ENCODE peak calls at places on chromosomes 6 and 20, in eight cellular contexts. One of them, this sample, is unnamed.
A peak's percentile ranks its signal among the peaks of the same experiment; 100 is the strongest.

GRCh38 chr20:21099653-21100589 is 6.2 kb downstream of the LINC00237 start:
- DNase-seq in AG04450: no peak
- DNase-seq in tibial artery: peak; percentile 29
- DNase-seq in stimulated activated CD4-positive, alpha-beta T cell treated with anti-CD3 and anti-CD28 coated beads, Interleukin-15, amount 100 ng/mL, for 24 hours: peak; percentile 64
- DNase-seq in CD4-positive, alpha-beta T cell: peak; percentile 12
- DNase-seq in stromal cell of bone marrow: no peak
- DNase-seq in EL: no peak
- DNase-seq in Panc1: no peak
- DNase-seq in this sample: no peak

GRCh38 chr6:152952866-152953509 is 29.9 kb downstream of the FBXO5 start:
- DNase-seq in AG04450: no peak
- DNase-seq in tibial artery: no peak
- DNase-seq in stimulated activated CD4-positive, alpha-beta T cell treated with anti-CD3 and anti-CD28 coated beads, Interleukin-15, amount 100 ng/mL, for 24 hours: no peak
- DNase-seq in CD4-positive, alpha-beta T cell: no peak
- DNase-seq in stromal cell of bone marrow: peak; percentile 25
- DNase-seq in EL: peak; percentile 46
- DNase-seq in Panc1: peak; percentile 27
- DNase-seq in this sample: no peak

GRCh38 chr6:38509713-38510112 is 130.0 kb downstream of the BTBD9 start:
- DNase-seq in AG04450: peak; percentile 53
- DNase-seq in tibial artery: no peak
- DNase-seq in stimulated activated CD4-positive, alpha-beta T cell treated with anti-CD3 and anti-CD28 coated beads, Interleukin-15, amount 100 ng/mL, for 24 hours: no peak
- DNase-seq in CD4-positive, alpha-beta T cell: no peak
- DNase-seq in stromal cell of bone marrow: no peak
- DNase-seq in EL: peak; percentile 79
- DNase-seq in Panc1: no peak
- DNase-seq in this sample: no peak

GRCh38 chr20:37537505-37537904 is 9.8 kb upstream of the BLCAP start:
- DNase-seq in AG04450: no peak
- DNase-seq in tibial artery: no peak
- DNase-seq in stimulated activated CD4-positive, alpha-beta T cell treated with anti-CD3 and anti-CD28 coated beads, Interleukin-15, amount 100 ng/mL, for 24 hours: no peak
- DNase-seq in CD4-positive, alpha-beta T cell: no peak
- DNase-seq in stromal cell of bone marrow: no peak
- DNase-seq in EL: no peak
- DNase-seq in Panc1: no peak
- DNase-seq in this sample: no peak

GRCh38 chr6:157614026-157614484 is 209.0 kb upstream of the SNX9 start:
- DNase-seq in AG04450: no peak
- DNase-seq in tibial artery: no peak
- DNase-seq in stimulated activated CD4-positive, alpha-beta T cell treated with anti-CD3 and anti-CD28 coated beads, Interleukin-15, amount 100 ng/mL, for 24 hours: no peak
- DNase-seq in CD4-positive, alpha-beta T cell: no peak
- DNase-seq in stromal cell of bone marrow: no peak
- DNase-seq in EL: peak; percentile 21
- DNase-seq in Panc1: no peak
- DNase-seq in this sample: no peak

GRCh38 chr20:32191873-32192272 is 15.7 kb downstream of the PLAGL2 start:
- DNase-seq in AG04450: no peak
- DNase-seq in tibial artery: no peak
- DNase-seq in stimulated activated CD4-positive, alpha-beta T cell treated with anti-CD3 and anti-CD28 coated beads, Interleukin-15, amount 100 ng/mL, for 24 hours: no peak
- DNase-seq in CD4-positive, alpha-beta T cell: no peak
- DNase-seq in stromal cell of bone marrow: no peak
- DNase-seq in EL: peak; percentile 16
- DNase-seq in Panc1: no peak
- DNase-seq in this sample: no peak

GRCh38 chr6:25963426-25964123 is 973 bp downstream of the TRIM38 start:
- DNase-seq in AG04450: no peak
- DNase-seq in tibial artery: no peak
- DNase-seq in stimulated activated CD4-positive, alpha-beta T cell treated with anti-CD3 and anti-CD28 coated beads, Interleukin-15, amount 100 ng/mL, for 24 hours: no peak
- DNase-seq in CD4-positive, alpha-beta T cell: no peak
- DNase-seq in stromal cell of bone marrow: no peak
- DNase-seq in EL: peak; percentile 18
- DNase-seq in Panc1: no peak
- DNase-seq in this sample: no peak

GRCh38 chr6:105515054-105515453 is 112.2 kb upstream of the PREP start:
- DNase-seq in AG04450: no peak
- DNase-seq in tibial artery: no peak
- DNase-seq in stimulated activated CD4-positive, alpha-beta T cell treated with anti-CD3 and anti-CD28 coated beads, Interleukin-15, amount 100 ng/mL, for 24 hours: no peak
- DNase-seq in CD4-positive, alpha-beta T cell: no peak
- DNase-seq in stromal cell of bone marrow: no peak
- DNase-seq in EL: no peak
- DNase-seq in Panc1: no peak
- DNase-seq in this sample: no peak

GRCh38 chr6:75278474-75279077 is 6.0 kb downstream of the TMEM30A start:
- DNase-seq in AG04450: no peak
- DNase-seq in tibial artery: no peak
- DNase-seq in stimulated activated CD4-positive, alpha-beta T cell treated with anti-CD3 and anti-CD28 coated beads, Interleukin-15, amount 100 ng/mL, for 24 hours: no peak
- DNase-seq in CD4-positive, alpha-beta T cell: no peak
- DNase-seq in stromal cell of bone marrow: no peak
- DNase-seq in EL: peak; percentile 33
- DNase-seq in Panc1: no peak
- DNase-seq in this sample: no peak

GRCh38 chr6:79928478-79928998 is 18.8 kb downstream of the ELOVL4 start:
- DNase-seq in AG04450: no peak
- DNase-seq in tibial artery: no peak
- DNase-seq in stimulated activated CD4-positive, alpha-beta T cell treated with anti-CD3 and anti-CD28 coated beads, Interleukin-15, amount 100 ng/mL, for 24 hours: no peak
- DNase-seq in CD4-positive, alpha-beta T cell: no peak
- DNase-seq in stromal cell of bone marrow: no peak
- DNase-seq in EL: no peak
- DNase-seq in Panc1: no peak
- DNase-seq in this sample: peak; percentile 5

GRCh38 chr6:20915626-20916025 is 381.4 kb downstream of the CDKAL1 start:
- DNase-seq in AG04450: no peak
- DNase-seq in tibial artery: no peak
- DNase-seq in stimulated activated CD4-positive, alpha-beta T cell treated with anti-CD3 and anti-CD28 coated beads, Interleukin-15, amount 100 ng/mL, for 24 hours: no peak
- DNase-seq in CD4-positive, alpha-beta T cell: no peak
- DNase-seq in stromal cell of bone marrow: no peak
- DNase-seq in EL: no peak
- DNase-seq in Panc1: no peak
- DNase-seq in this sample: no peak

GRCh38 chr6:105780146-105780860 is 305.8 kb upstream of the PRDM1 start:
- DNase-seq in AG04450: no peak
- DNase-seq in tibial artery: no peak
- DNase-seq in stimulated activated CD4-positive, alpha-beta T cell treated with anti-CD3 and anti-CD28 coated beads, Interleukin-15, amount 100 ng/mL, for 24 hours: no peak
- DNase-seq in CD4-positive, alpha-beta T cell: no peak
- DNase-seq in stromal cell of bone marrow: no peak
- DNase-seq in EL: no peak
- DNase-seq in Panc1: no peak
- DNase-seq in this sample: no peak

GRCh38 chr6:46799657-46800056 is 6.5 kb downstream of the MEP1A start:
- DNase-seq in AG04450: no peak
- DNase-seq in tibial artery: no peak
- DNase-seq in stimulated activated CD4-positive, alpha-beta T cell treated with anti-CD3 and anti-CD28 coated beads, Interleukin-15, amount 100 ng/mL, for 24 hours: no peak
- DNase-seq in CD4-positive, alpha-beta T cell: no peak
- DNase-seq in stromal cell of bone marrow: no peak
- DNase-seq in EL: no peak
- DNase-seq in Panc1: no peak
- DNase-seq in this sample: no peak

GRCh38 chr20:63102720-63103375 is 96.1 kb upstream of the BHLHE23 start:
- DNase-seq in AG04450: no peak
- DNase-seq in tibial artery: no peak
- DNase-seq in stimulated activated CD4-positive, alpha-beta T cell treated with anti-CD3 and anti-CD28 coated beads, Interleukin-15, amount 100 ng/mL, for 24 hours: peak; percentile 81
- DNase-seq in CD4-positive, alpha-beta T cell: peak; percentile 58
- DNase-seq in stromal cell of bone marrow: no peak
- DNase-seq in EL: peak; percentile 24
- DNase-seq in Panc1: no peak
- DNase-seq in this sample: peak; percentile 49

GRCh38 chr6:25219581-25220249 is 59.5 kb upstream of the CARMIL1 start:
- DNase-seq in AG04450: no peak
- DNase-seq in tibial artery: no peak
- DNase-seq in stimulated activated CD4-positive, alpha-beta T cell treated with anti-CD3 and anti-CD28 coated beads, Interleukin-15, amount 100 ng/mL, for 24 hours: no peak
- DNase-seq in CD4-positive, alpha-beta T cell: no peak
- DNase-seq in stromal cell of bone marrow: no peak
- DNase-seq in EL: no peak
- DNase-seq in Panc1: no peak
- DNase-seq in this sample: no peak

GRCh38 chr6:38445321-38445720 is 194.4 kb downstream of the BTBD9 start:
- DNase-seq in AG04450: no peak
- DNase-seq in tibial artery: no peak
- DNase-seq in stimulated activated CD4-positive, alpha-beta T cell treated with anti-CD3 and anti-CD28 coated beads, Interleukin-15, amount 100 ng/mL, for 24 hours: no peak
- DNase-seq in CD4-positive, alpha-beta T cell: no peak
- DNase-seq in stromal cell of bone marrow: no peak
- DNase-seq in EL: peak; percentile 12
- DNase-seq in Panc1: no peak
- DNase-seq in this sample: no peak

GRCh38 chr6:111972714-111973678 is 80.9 kb upstream of the CCN6 start:
- DNase-seq in AG04450: peak; percentile 85
- DNase-seq in tibial artery: peak; percentile 69
- DNase-seq in stimulated activated CD4-positive, alpha-beta T cell treated with anti-CD3 and anti-CD28 coated beads, Interleukin-15, amount 100 ng/mL, for 24 hours: peak; percentile 75
- DNase-seq in CD4-positive, alpha-beta T cell: peak; percentile 61
- DNase-seq in stromal cell of bone marrow: peak; percentile 90
- DNase-seq in EL: peak; percentile 95
- DNase-seq in Panc1: peak; percentile 10
- DNase-seq in this sample: peak; percentile 69

GRCh38 chr6:30926644-30927043 is 5.3 kb downstream of the SFTA2 start:
- DNase-seq in AG04450: no peak
- DNase-seq in tibial artery: no peak
- DNase-seq in stimulated activated CD4-positive, alpha-beta T cell treated with anti-CD3 and anti-CD28 coated beads, Interleukin-15, amount 100 ng/mL, for 24 hours: no peak
- DNase-seq in CD4-positive, alpha-beta T cell: no peak
- DNase-seq in stromal cell of bone marrow: no peak
- DNase-seq in EL: peak; percentile 39
- DNase-seq in Panc1: no peak
- DNase-seq in this sample: no peak

GRCh38 chr6:142300758-142301251 is 1.0 kb upstream of the ADGRG6 start:
- DNase-seq in AG04450: no peak
- DNase-seq in tibial artery: no peak
- DNase-seq in stimulated activated CD4-positive, alpha-beta T cell treated with anti-CD3 and anti-CD28 coated beads, Interleukin-15, amount 100 ng/mL, for 24 hours: no peak
- DNase-seq in CD4-positive, alpha-beta T cell: no peak
- DNase-seq in stromal cell of bone marrow: no peak
- DNase-seq in EL: peak; percentile 76
- DNase-seq in Panc1: no peak
- DNase-seq in this sample: peak; percentile 82

GRCh38 chr6:20540683-20541082 is 6.4 kb downstream of the CDKAL1 start:
- DNase-seq in AG04450: no peak
- DNase-seq in tibial artery: no peak
- DNase-seq in stimulated activated CD4-positive, alpha-beta T cell treated with anti-CD3 and anti-CD28 coated beads, Interleukin-15, amount 100 ng/mL, for 24 hours: no peak
- DNase-seq in CD4-positive, alpha-beta T cell: no peak
- DNase-seq in stromal cell of bone marrow: peak; percentile 64
- DNase-seq in EL: no peak
- DNase-seq in Panc1: no peak
- DNase-seq in this sample: no peak

GRCh38 chr20:17761612-17762011 is 61.8 kb downstream of the BANF2 start:
- DNase-seq in AG04450: no peak
- DNase-seq in tibial artery: no peak
- DNase-seq in stimulated activated CD4-positive, alpha-beta T cell treated with anti-CD3 and anti-CD28 coated beads, Interleukin-15, amount 100 ng/mL, for 24 hours: no peak
- DNase-seq in CD4-positive, alpha-beta T cell: no peak
- DNase-seq in stromal cell of bone marrow: no peak
- DNase-seq in EL: no peak
- DNase-seq in Panc1: no peak
- DNase-seq in this sample: no peak

GRCh38 chr6:40986364-40986763 is 52.7 kb downstream of the UNC5CL start:
- DNase-seq in AG04450: no peak
- DNase-seq in tibial artery: no peak
- DNase-seq in stimulated activated CD4-positive, alpha-beta T cell treated with anti-CD3 and anti-CD28 coated beads, Interleukin-15, amount 100 ng/mL, for 24 hours: no peak
- DNase-seq in CD4-positive, alpha-beta T cell: no peak
- DNase-seq in stromal cell of bone marrow: no peak
- DNase-seq in EL: peak; percentile 19
- DNase-seq in Panc1: no peak
- DNase-seq in this sample: no peak

GRCh38 chr6:144360401-144360800 is 75.3 kb downstream of the UTRN start:
- DNase-seq in AG04450: no peak
- DNase-seq in tibial artery: no peak
- DNase-seq in stimulated activated CD4-positive, alpha-beta T cell treated with anti-CD3 and anti-CD28 coated beads, Interleukin-15, amount 100 ng/mL, for 24 hours: no peak
- DNase-seq in CD4-positive, alpha-beta T cell: no peak
- DNase-seq in stromal cell of bone marrow: no peak
- DNase-seq in EL: peak; percentile 86
- DNase-seq in Panc1: no peak
- DNase-seq in this sample: peak; percentile 70

GRCh38 chr6:66926060-66926459 is 1219.0 kb upstream of the EYS start:
- DNase-seq in AG04450: no peak
- DNase-seq in tibial artery: no peak
- DNase-seq in stimulated activated CD4-positive, alpha-beta T cell treated with anti-CD3 and anti-CD28 coated beads, Interleukin-15, amount 100 ng/mL, for 24 hours: no peak
- DNase-seq in CD4-positive, alpha-beta T cell: no peak
- DNase-seq in stromal cell of bone marrow: no peak
- DNase-seq in EL: no peak
- DNase-seq in Panc1: peak; percentile 24
- DNase-seq in this sample: no peak

GRCh38 chr6:87504440-87504839 is 31.7 kb downstream of the SLC35A1 start:
- DNase-seq in AG04450: no peak
- DNase-seq in tibial artery: no peak
- DNase-seq in stimulated activated CD4-positive, alpha-beta T cell treated with anti-CD3 and anti-CD28 coated beads, Interleukin-15, amount 100 ng/mL, for 24 hours: no peak
- DNase-seq in CD4-positive, alpha-beta T cell: no peak
- DNase-seq in stromal cell of bone marrow: peak; percentile 16
- DNase-seq in EL: no peak
- DNase-seq in Panc1: no peak
- DNase-seq in this sample: no peak

GRCh38 chr20:10242166-10242565 is 23.5 kb downstream of the SNAP25 start:
- DNase-seq in AG04450: no peak
- DNase-seq in tibial artery: no peak
- DNase-seq in stimulated activated CD4-positive, alpha-beta T cell treated with anti-CD3 and anti-CD28 coated beads, Interleukin-15, amount 100 ng/mL, for 24 hours: no peak
- DNase-seq in CD4-positive, alpha-beta T cell: no peak
- DNase-seq in stromal cell of bone marrow: no peak
- DNase-seq in EL: no peak
- DNase-seq in Panc1: no peak
- DNase-seq in this sample: no peak

GRCh38 chr6:158662607-158663464 is 13.0 kb downstream of the SYTL3 start:
- DNase-seq in AG04450: no peak
- DNase-seq in tibial artery: no peak
- DNase-seq in stimulated activated CD4-positive, alpha-beta T cell treated with anti-CD3 and anti-CD28 coated beads, Interleukin-15, amount 100 ng/mL, for 24 hours: no peak
- DNase-seq in CD4-positive, alpha-beta T cell: no peak
- DNase-seq in stromal cell of bone marrow: no peak
- DNase-seq in EL: no peak
- DNase-seq in Panc1: no peak
- DNase-seq in this sample: no peak

This sample was measured in SW 1271.